ENCODE peak calls at places on chromosomes 13 and 19, in seven cellular contexts. C is stomach; H is PC-3; N is CD8-positive, alpha-beta T cell; O is colonic mucosa; Y is pancreas; M is neural progenitor cell. T is an unnamed sample. For H3K9me3, the result is how much of the 10 kb centered on the place peaks cover.

GRCh38 chr19:7500811-7501450 is 12.1 kb upstream of the PEX11G start:
- DNase-seq in C (peak), H (peak), N (no peak), M (peak), O (peak), Y (peak), T (peak)

GRCh38 chr19:43941209-43941608 is 6.1 kb upstream of the ZNF45 start:
- DNase-seq in M (no peak), N (no peak), C (no peak), O (no peak), H (no peak), Y (no peak), T (no peak)

GRCh38 chr13:45003417-45003816 is 14.1 kb downstream of the GPALPP1 start:
- DNase-seq in N (no peak), M (no peak), C (no peak), H (no peak), O (no peak), Y (no peak), T (no peak)

GRCh38 chr13:113970810-113971470 is 2.9 kb downstream of the C13orf46 start:
- DNase-seq in O (peak), C (peak), N (no peak), H (peak), Y (peak), M (no peak), T (peak)

GRCh38 chr19:4007836-4008539 is 452 bp downstream of the PIAS4 start:
- DNase-seq in H (no peak), C (no peak), O (peak), N (peak), M (peak), Y (no peak), T (no peak)

GRCh38 chr19:51181377-51181912 is 39.3 kb downstream of the SIGLEC7 start:
- DNase-seq in C (no peak), O (no peak), H (no peak), M (no peak), Y (no peak), N (no peak), T (no peak)

GRCh38 chr19:41095703-41096102 is 7.5 kb downstream of the CYP2A13 start:
- DNase-seq in O (no peak), N (no peak), Y (no peak), C (no peak), H (no peak), M (no peak), T (no peak)

GRCh38 chr13:39779337-39780270 is 124.1 kb downstream of the COG6 start:
- DNase-seq in C (no peak), Y (no peak), H (peak), M (no peak), N (peak), O (no peak), T (no peak)

GRCh38 chr19:28493881-28494280 is 719.1 kb downstream of the UQCRFS1 start:
- DNase-seq in Y (no peak), C (no peak), H (no peak), M (peak), O (no peak), N (no peak), T (no peak)

GRCh38 chr13:77990973-77991372 is 72.3 kb upstream of the EDNRB start:
- DNase-seq in Y (no peak), N (no peak), O (no peak), M (no peak), C (no peak), H (no peak), T (no peak)

GRCh38 chr13:100808330-100808729 is 133.7 kb upstream of the TMTC4 start:
- DNase-seq in N (no peak), Y (no peak), H (no peak), O (no peak), C (no peak), M (peak), T (no peak)

GRCh38 chr13:100892981-100893380 is 218.4 kb upstream of the TMTC4 start:
- DNase-seq in O (no peak), M (no peak), Y (no peak), C (no peak), H (no peak), N (no peak), T (no peak)

GRCh38 chr13:44854264-44855060 is 134.8 kb downstream of the NUFIP1 start:
- DNase-seq in M (peak), N (no peak), Y (peak), C (peak), O (peak), H (no peak), T (peak)

GRCh38 chr19:30679286-30679685 is 307.1 kb downstream of the ZNF536 start:
- DNase-seq in Y (no peak), H (no peak), O (no peak), C (no peak), N (no peak), M (no peak), T (no peak)

GRCh38 chr19:41668315-41668714 is 19.8 kb downstream of the CEACAM7 start:
- DNase-seq in H (no peak), Y (no peak), N (no peak), C (no peak), O (no peak), M (no peak), T (no peak)

GRCh38 chr19:9008667-9009066 is 1.5 kb downstream of the MUC16 start:
- DNase-seq in N (no peak), O (no peak), C (no peak), Y (no peak), M (peak), H (no peak), T (no peak)

GRCh38 chr13:79404985-79405384 is 1.1 kb downstream of the RBM26 start:
- DNase-seq in O (no peak), C (no peak), Y (no peak), H (no peak), M (no peak), N (peak), T (no peak)

GRCh38 chr19:5603626-5604025 is 18.9 kb downstream of the SAFB2 start:
- DNase-seq in C (no peak), Y (no peak), N (no peak), O (no peak), H (no peak), M (no peak), T (no peak)

DNA sequence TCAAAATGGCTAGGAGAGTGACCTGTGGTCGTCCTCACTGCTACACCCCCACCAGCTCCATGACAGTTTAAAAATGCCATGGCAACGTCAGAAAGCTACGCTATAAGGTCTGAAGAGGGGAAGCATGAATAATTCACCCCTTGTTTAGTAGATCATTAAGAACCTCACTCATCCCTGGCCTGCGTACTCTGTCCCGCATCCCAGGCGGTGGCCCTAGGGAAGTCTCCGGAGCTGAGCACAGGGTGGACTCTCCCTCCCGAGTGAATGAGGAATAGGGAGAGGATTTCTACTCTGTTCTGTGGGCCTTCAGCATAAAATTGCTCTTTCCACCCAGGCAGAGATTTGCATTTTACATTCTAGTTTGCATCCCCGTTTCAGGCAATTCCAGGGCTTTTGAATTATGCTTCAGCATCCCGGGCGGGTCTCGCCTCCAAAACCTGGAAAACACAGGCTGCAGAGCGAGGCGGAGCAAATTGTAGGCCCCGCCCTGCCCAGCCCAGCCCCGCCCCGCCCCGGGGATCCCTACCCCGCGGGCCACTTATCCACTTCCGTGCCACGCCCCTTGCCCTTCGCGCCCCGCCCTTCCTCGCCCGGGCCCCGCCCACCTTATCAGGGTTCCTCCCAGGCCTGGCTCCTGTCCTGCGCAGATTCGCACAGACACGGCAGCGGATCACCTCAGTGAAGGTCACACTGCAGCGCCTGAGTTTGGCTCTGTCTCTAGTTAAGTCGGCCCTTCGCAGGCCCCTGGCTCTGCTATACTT is 7.5 kb upstream of the ZNF525 start:
- DNase-seq in N (no peak), M (no peak), H (no peak), C (no peak), O (no peak), Y (no peak), T (no peak)
- H3K9me3 ChIP-seq in N (under half), M (under half), H (under half), C (half or more), O (under half), Y (under half), T (half or more)

DNA sequence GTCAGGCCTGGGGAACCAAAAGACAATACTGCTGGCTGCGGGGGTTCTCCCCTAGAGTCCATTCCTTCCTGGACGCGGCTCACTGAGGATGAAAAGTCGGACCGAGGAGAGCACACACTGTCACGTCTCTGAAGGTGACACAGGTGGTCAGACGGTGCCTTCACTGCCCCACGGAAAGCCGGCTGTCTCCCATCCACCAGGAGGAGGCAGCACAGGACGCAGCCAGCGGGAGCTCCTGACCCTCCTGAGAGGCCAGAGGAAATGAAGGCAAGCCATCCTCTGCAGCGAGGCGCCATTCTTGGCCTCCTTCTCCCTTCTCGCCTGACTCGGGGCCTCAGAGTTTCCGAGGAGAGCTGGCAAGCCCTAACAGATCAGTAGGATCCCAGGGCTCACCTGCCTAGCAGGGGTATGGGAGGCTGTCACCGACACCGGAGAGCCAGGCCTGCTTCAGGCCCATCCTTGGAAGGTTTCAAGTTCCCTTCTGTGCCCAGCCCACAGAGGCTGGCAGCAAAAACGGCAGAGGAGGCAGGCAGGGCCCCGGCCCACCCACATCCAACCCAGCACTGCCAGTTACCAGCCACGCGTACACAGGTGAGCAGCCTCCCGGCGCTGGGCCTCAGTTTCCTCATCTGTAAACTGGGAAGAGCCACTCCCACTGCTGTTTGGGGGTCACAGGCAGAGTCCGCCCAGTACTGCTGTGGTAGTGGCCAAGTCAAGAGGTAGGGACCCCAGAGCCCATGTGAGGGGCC is 4.5 kb downstream of the REXO1 start:
- DNase-seq in O (no peak), N (no peak), Y (no peak), M (peak), C (no peak), H (no peak), T (no peak)
- TF ChIP-seq CTCF in O (no peak), N (no peak), Y (no peak), M (peak), C (no peak), H (peak), T (peak)

DNA sequence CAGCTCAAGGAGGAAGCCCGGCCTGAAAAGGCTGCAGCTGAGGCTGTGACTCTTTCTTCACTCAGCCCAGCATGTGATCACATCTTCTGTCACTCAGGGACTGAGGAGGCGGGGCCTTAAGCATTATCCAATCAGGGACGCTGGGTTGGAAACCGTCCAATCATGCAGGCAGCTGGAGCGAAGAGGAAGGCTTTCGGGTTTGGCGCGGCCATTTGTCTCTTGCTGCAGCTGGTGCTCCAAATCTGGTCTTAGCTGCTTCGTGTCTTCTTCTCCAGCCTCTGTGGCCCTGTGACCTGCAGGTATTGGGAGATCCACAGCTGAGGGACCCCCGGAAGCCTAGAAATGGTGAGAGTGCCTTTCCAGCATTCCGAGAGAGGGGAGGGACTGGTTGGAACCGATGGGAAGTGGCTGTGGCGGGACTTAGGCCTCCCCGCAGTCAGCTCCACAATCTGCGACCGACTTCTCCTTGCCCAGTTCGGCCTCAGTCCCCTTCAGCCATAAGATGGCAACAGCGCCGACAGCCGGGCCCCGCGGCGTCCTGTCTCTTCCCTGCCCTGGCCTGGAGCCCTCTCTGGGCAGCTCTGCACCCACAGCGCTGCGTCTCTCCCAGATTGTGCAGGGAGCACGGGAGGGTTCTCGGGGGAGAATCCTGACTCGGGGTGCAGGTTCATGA is at the start of gene ZNF90:
- DNase-seq in Y (peak), C (peak), N (peak), O (peak), H (no peak), M (peak), T (peak)
- H3K4me3 ChIP-seq in Y (peak), C (peak), N (peak), O (peak), H (no peak), M (peak), T (peak)

GRCh38 chr19:23309926-23310325 is 59.7 kb upstream of the ZNF724 start:
- DNase-seq in Y (no peak), M (no peak), H (no peak), C (no peak), N (no peak), O (no peak), T (no peak)
- H3K9me3 ChIP-seq in Y (under half), M (under half), H (under half), C (under half), N (under half), O (under half), T (under half)

GRCh38 chr13:76512676-76513277 is 373.4 kb downstream of the KCTD12 start:
- DNase-seq in M (no peak), O (no peak), Y (no peak), H (peak), C (no peak), N (no peak), T (no peak)
- TF ChIP-seq CTCF in M (no peak), O (no peak), Y (no peak), H (no peak), C (no peak), N (no peak), T (no peak)

GRCh38 chr19:14404322-14404721 is 14.8 kb downstream of the DDX39A start:
- DNase-seq in M (no peak), C (no peak), N (no peak), Y (no peak), O (no peak), H (no peak), T (no peak)
- H3K4me3 ChIP-seq in M (no peak), C (no peak), N (no peak), Y (no peak), O (no peak), H (no peak), T (no peak)

GRCh38 chr19:58056861-58057260 is 2.2 kb upstream of the ZNF135 start:
- DNase-seq in M (no peak), H (no peak), O (no peak), N (no peak), Y (no peak), C (no peak), T (no peak)
- H3K9me3 ChIP-seq in M (under half), H (half or more), O (under half), N (under half), Y (under half), C (half or more), T (under half)

T was measured in lower lobe of right lung.